ENCODE peak calls at places on chromosomes 13 and 19, in six cellular contexts. O, I, L, P, U and J are unnamed samples. For H3K9me3, the result is how much of the 10 kb centered on the place peaks cover.

GRCh38 chr13:24747248-24748151 is 16.5 kb upstream of the RNF17 start:
- DNase-seq in O (no peak), I (no peak), L (no peak), P (no peak), U (no peak), J (peak)

GRCh38 chr13:37599509-37599908 is 941 bp upstream of the POSTN start:
- DNase-seq in L (no peak), P (no peak), I (no peak), U (no peak), O (no peak), J (no peak)

GRCh38 chr13:25153736-25154135 is 18.4 kb downstream of the AMER2 start:
- DNase-seq in P (no peak), U (no peak), I (no peak), O (no peak), L (no peak), J (no peak)

GRCh38 chr19:13401388-13401787 is 104.9 kb downstream of the CACNA1A start:
- DNase-seq in O (no peak), I (no peak), P (no peak), U (peak), L (no peak), J (no peak)

GRCh38 chr13:44969858-44970484 is 19.3 kb downstream of the NUFIP1 start:
- DNase-seq in L (no peak), I (no peak), O (no peak), P (no peak), U (peak), J (no peak)

GRCh38 chr19:47133021-47133471 is 2.4 kb downstream of the SAE1 start:
- DNase-seq in I (no peak), U (no peak), P (no peak), L (no peak), O (peak), J (no peak)

GRCh38 chr19:40370997-40371801 is 18.8 kb downstream of the HIPK4 start:
- DNase-seq in L (no peak), I (no peak), O (no peak), U (no peak), P (no peak), J (no peak)

GRCh38 chr19:30691767-30692516 is 319.8 kb downstream of the ZNF536 start:
- DNase-seq in P (no peak), O (no peak), L (no peak), U (no peak), I (no peak), J (no peak)

GRCh38 chr19:2333027-2333806 is 4.7 kb downstream of the SPPL2B start:
- DNase-seq in I (no peak), U (peak), O (no peak), P (peak), L (peak), J (peak)

GRCh38 chr13:52969373-52969772 is 59.2 kb upstream of the OLFM4 start:
- DNase-seq in P (no peak), U (peak), I (no peak), O (no peak), L (no peak), J (no peak)

GRCh38 chr19:46621191-46622117 is 3.4 kb downstream of the PTGIR start:
- DNase-seq in U (no peak), L (no peak), O (no peak), P (no peak), I (no peak), J (no peak)

GRCh38 chr13:44415815-44416214 is 42.2 kb downstream of the SERP2 start:
- DNase-seq in L (no peak), I (no peak), U (no peak), O (no peak), P (no peak), J (no peak)

GRCh38 chr19:17394891-17395415 is 957 bp upstream of the CCDC194 start:
- DNase-seq in L (peak), O (peak), I (peak), U (peak), P (peak), J (peak)

GRCh38 chr19:17794731-17795494 is at the start of gene B3GNT3:
- DNase-seq in U (no peak), L (peak), P (peak), O (peak), I (no peak), J (peak)

GRCh38 chr13:97346561-97347254 is 87.3 kb upstream of the RAP2A start:
- DNase-seq in U (no peak), L (no peak), I (no peak), P (no peak), O (no peak), J (no peak)

GRCh38 chr19:47107201-47107952 is 6.2 kb downstream of the ZC3H4 start:
- DNase-seq in U (no peak), I (no peak), P (peak), O (no peak), L (peak), J (no peak)

GRCh38 chr13:94009696-94010095 is 469.8 kb downstream of the DCT start:
- DNase-seq in O (no peak), L (no peak), I (no peak), P (no peak), U (no peak), J (no peak)

GRCh38 chr19:2385053-2385721 is 25.1 kb downstream of the TMPRSS9 start:
- DNase-seq in I (no peak), L (no peak), U (peak), O (no peak), P (peak), J (peak)

GRCh38 chr19:49614096-49614857 is 23.3 kb downstream of the PRR12 start:
- DNase-seq in I (no peak), U (no peak), O (no peak), L (no peak), P (no peak), J (no peak)

GRCh38 chr13:107421951-107422350 is 793.4 kb downstream of the LIG4 start:
- DNase-seq in U (no peak), P (no peak), L (no peak), I (no peak), O (no peak), J (no peak)

GRCh38 chr13:44276061-44276460 is 97.6 kb upstream of the SERP2 start:
- DNase-seq in I (no peak), O (no peak), U (no peak), L (no peak), P (no peak), J (no peak)

GRCh38 chr13:47420568-47420967 is 523.7 kb upstream of the HTR2A start:
- DNase-seq in I (no peak), U (no peak), O (no peak), P (no peak), L (no peak), J (no peak)

GRCh38 chr13:98083507-98083906 is 59.4 kb upstream of the FARP1 start:
- DNase-seq in L (no peak), I (no peak), U (peak), O (no peak), P (no peak), J (no peak)

GRCh38 chr13:37383856-37384255 is 214.7 kb downstream of the POSTN start:
- DNase-seq in P (no peak), O (no peak), U (no peak), I (no peak), L (no peak), J (no peak)

GRCh38 chr13:103762523-103762922 is 696.3 kb upstream of the SLC10A2 start:
- DNase-seq in L (no peak), P (no peak), O (no peak), I (no peak), U (no peak), J (no peak)

GRCh38 chr19:2949939-2950285 is 5.1 kb upstream of the ZNF77 start:
- DNase-seq in P (no peak), L (peak), I (no peak), O (no peak), U (peak), J (no peak)

GRCh38 chr13:51154029-51154555 is 43.0 kb upstream of the C13orf42 start:
- DNase-seq in P (no peak), L (no peak), I (no peak), U (no peak), O (no peak), J (no peak)

GRCh38 chr19:18389736-18390074 is 3.7 kb downstream of the GDF15 start:
- DNase-seq in I (no peak), L (no peak), U (no peak), O (no peak), P (no peak), J (no peak)

GRCh38 chr19:34393629-34394028 is 10.6 kb upstream of the PDCD2L start:
- DNase-seq in U (peak), I (no peak), O (no peak), L (no peak), P (no peak), J (no peak)

GRCh38 chr19:45632468-45633196 is 6.6 kb downstream of the EML2 start:
- DNase-seq in I (no peak), P (peak), U (peak), L (peak), O (peak), J (peak)

GRCh38 chr13:67223024-67223423 is 7.1 kb downstream of the PCDH9 start:
- DNase-seq in O (no peak), U (no peak), L (no peak), I (no peak), P (no peak), J (no peak)
- H3K9me3 ChIP-seq in O (under half), U (under half), L (under half), I (under half), P (under half), J (under half)

DNA sequence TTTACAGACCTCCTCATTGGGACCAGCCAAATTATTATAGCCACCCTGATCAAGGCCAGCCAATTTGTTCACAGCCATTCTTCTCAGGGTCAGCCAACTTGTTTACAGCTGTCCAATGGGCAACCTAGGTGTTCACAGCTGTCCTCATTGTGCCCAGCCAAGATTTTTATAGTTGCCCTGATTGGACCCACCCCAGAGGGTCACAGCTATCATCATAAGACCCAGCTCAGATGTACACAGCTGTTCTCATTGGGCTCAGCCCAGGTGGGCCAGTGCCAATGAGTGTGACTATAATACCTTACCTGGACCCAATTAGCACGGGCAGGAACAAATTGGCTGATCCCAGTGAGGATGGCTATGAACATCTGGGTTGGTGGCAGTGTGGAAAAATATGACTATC is 1151.8 kb downstream of the UQCRFS1 start:
- DNase-seq in O (no peak), U (no peak), I (no peak), L (no peak), P (no peak), J (no peak)
- H3K9me3 ChIP-seq in O (under half), U (under half), I (under half), L (under half), P (under half), J (under half)

GRCh38 chr19:22607653-22608430 is 26.3 kb upstream of the ZNF492 start:
- DNase-seq in O (no peak), I (no peak), P (no peak), U (no peak), L (no peak), J (no peak)
- H3K9me3 ChIP-seq in O (under half), I (under half), P (under half), U (under half), L (under half), J (under half)

GRCh38 chr19:36573948-36574726 is 1.0 kb upstream of the ZNF529 start:
- DNase-seq in O (peak), P (no peak), I (no peak), L (peak), U (peak), J (peak)
- H3K9me3 ChIP-seq in O (under half), P (under half), I (under half), L (under half), U (under half), J (under half)

DNA sequence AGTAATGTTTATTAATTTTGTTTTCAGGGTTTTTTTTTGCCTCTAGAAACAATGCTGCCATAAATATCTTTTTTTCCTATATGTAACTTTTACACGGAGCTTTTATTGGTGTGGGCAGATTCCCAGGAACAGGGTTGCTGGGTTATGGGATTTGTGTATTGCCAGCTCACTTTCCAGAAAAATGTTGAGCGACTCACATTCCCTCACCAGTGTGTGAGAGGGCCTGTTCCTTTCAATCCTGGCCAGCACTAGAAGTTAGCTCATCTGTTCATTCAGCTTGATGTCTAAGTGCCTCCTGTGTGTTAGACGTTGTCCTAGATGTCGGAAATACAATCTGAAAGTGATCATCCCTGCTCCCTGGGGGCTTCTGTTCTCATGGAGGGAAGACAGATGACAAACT is 2.6 kb downstream of the ZNF71 start:
- DNase-seq in L (no peak), P (no peak), I (no peak), U (no peak), O (no peak), J (no peak)
- H3K9me3 ChIP-seq in L (under half), P (under half), I (under half), U (under half), O (under half), J (under half)

DNA sequence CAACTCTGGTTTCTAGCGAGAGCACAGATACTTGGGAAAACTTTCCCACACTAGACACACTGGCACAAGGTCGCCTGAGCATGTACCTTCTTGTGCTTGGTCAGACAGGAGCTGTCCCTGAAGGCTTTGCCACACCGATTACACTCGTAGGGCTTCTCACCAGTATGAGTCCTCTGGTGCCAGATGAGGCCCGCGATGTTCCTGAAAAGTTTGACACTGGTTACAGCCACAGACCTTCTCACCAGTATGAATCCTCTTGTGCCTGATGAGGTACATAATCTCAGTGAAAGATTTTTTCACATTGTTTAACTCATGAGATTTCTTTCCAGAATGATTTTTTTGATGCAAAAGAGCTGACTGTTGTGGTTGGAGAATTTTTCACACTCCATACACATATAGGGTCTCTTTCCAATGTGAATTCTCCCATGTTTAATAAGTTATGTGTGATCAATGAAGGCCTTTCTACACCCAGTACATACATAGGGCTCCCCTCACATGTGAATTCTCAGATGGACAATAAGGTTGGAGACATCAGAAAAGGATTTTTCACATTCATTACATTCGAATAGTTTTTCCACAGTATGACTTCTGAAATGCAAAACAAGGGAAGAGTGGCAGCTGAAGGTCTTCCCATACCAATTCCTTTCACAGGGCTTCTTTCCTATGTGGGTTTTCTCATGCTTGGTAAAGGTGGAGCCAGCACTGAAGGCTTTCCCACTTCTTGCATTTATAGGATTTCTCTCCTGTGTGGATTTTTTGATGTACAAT is 9.9 kb upstream of the ZSCAN18 start:
- DNase-seq in I (no peak), U (no peak), O (no peak), P (no peak), L (no peak), J (no peak)
- H3K9me3 ChIP-seq in I (half or more), U (under half), O (under half), P (under half), L (half or more), J (half or more)

GRCh38 chr19:11659612-11660011 is 62.3 kb downstream of the ZNF627 start:
- DNase-seq in L (no peak), O (no peak), U (peak), I (no peak), P (no peak), J (no peak)
- H3K9me3 ChIP-seq in L (under half), O (under half), U (under half), I (under half), P (under half), J (under half)

DNA sequence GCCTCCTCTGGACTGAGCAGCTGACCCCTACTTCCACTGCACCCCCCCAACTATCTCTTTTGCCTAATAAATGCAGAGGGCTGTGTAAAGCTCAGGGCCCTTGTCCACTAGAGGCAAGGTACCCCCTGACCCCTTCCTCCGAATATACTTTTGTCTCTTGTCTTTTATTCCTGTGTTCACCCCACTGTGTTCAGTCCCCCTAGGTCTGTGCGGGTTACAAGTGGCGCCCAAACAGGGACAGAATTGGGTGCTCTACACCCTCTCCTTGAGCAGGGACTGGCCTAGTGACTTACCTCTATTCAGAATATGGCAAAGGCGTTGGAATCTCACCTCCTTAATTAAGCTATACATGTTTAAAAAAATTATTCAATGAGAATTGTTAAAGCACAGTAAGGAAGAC is 15.0 kb downstream of the ZNF350 start:
- DNase-seq in P (no peak), U (peak), I (no peak), O (no peak), L (no peak), J (no peak)
- H3K9me3 ChIP-seq in P (under half), U (under half), I (half or more), O (under half), L (half or more), J (half or more)

GRCh38 chr19:4266253-4267000 is 12.6 kb upstream of the SHD start:
- DNase-seq in L (no peak), I (no peak), O (no peak), P (no peak), U (no peak), J (no peak)

GRCh38 chr19:4267901-4268815 is 10.9 kb upstream of the SHD start:
- DNase-seq in L (peak), U (no peak), P (peak), O (no peak), I (no peak), J (peak)

GRCh38 chr19:4267101-4267900 is 11.8 kb upstream of the SHD start:
- DNase-seq in I (peak), P (peak), L (peak), U (peak), O (peak), J (peak)

GRCh38 chr19:4272894-4273293 is 6.2 kb upstream of the SHD start:
- DNase-seq in L (no peak), P (no peak), O (no peak), U (no peak), I (no peak), J (no peak)

GRCh38 chr19:4268816-4269430 is 10.1 kb upstream of the SHD start:
- DNase-seq in I (no peak), P (no peak), U (no peak), L (no peak), O (no peak), J (no peak)
- H3K9me3 ChIP-seq in I (under half), P (under half), U (under half), L (under half), O (under half), J (under half)

DNA sequence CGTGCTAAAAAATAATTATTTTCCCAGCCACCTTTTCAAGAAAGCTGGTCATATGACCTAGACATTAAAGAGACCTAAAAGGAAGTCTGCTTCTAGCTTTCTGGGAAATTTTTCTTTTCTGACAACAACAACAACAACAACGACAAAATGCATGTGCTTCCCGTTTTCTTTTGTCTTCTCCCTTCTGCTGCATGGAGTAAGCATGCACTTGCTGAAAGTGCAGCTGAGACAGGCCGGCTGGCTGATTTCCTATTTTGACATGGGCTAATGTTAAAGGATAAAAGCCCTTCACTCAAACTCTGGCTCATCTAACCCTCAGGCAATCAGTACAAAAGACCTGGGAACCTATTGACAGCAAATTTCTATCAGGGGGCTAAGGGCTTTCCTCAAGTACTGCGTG is 811.2 kb downstream of the UQCRFS1 start:
- DNase-seq in L (no peak), U (no peak), O (no peak), I (no peak), P (no peak), J (no peak)
- H3K9me3 ChIP-seq in L (under half), U (under half), O (under half), I (under half), P (under half), J (under half)